ENCODE peak calls at places on chromosomes 6 and 20, in four cellular contexts. P is body of pancreas, X is transverse colon, W is H1. L is an unnamed sample.
A peak's percentile ranks its signal among the peaks of the same experiment; 100 is the strongest.

GRCh38 chr6:138682722-138683521 is 90.6 kb upstream of the CCDC28A start:
- DNase-seq in P (peak; percentile 6), X (no peak), W (no peak), L (no peak)

GRCh38 chr6:79538481-79538971 is 1.3 kb upstream of the LCA5 start:
- DNase-seq in P (no peak), X (no peak), W (no peak), L (no peak)

GRCh38 chr6:31493875-31494694 is 3.9 kb upstream of the MICB start:
- DNase-seq in P (peak; percentile 84), X (peak; percentile 89), W (peak; percentile 92), L (peak; percentile 63)

GRCh38 chr20:32368930-32369329 is 10.8 kb downstream of the ASXL1 start:
- DNase-seq in P (no peak), X (no peak), W (no peak), L (peak; percentile 18)

GRCh38 chr6:63066053-63066704 is 145.1 kb upstream of the FKBP1C start:
- DNase-seq in P (no peak), X (no peak), W (no peak), L (no peak)

GRCh38 chr6:36633915-36634314 is 39.8 kb downstream of the SRSF3 start:
- DNase-seq in P (peak; percentile 90), X (peak; percentile 80), W (no peak), L (no peak)

GRCh38 chr20:34468956-34469355 is 47.3 kb upstream of the DYNLRB1 start:
- DNase-seq in P (no peak), X (no peak), W (no peak), L (no peak)

GRCh38 chr20:1467355-1468116 is 887 bp upstream of the NSFL1C start:
- DNase-seq in P (peak; percentile 82), X (peak; percentile 65), W (peak; percentile 48), L (no peak)

GRCh38 chr6:165814669-165815068 is 151.6 kb upstream of the PDE10A start:
- DNase-seq in P (no peak), X (no peak), W (no peak), L (no peak)

GRCh38 chr20:1338096-1338495 is 9.2 kb upstream of the SDCBP2 start:
- DNase-seq in P (no peak), X (no peak), W (peak; percentile 41), L (no peak)

GRCh38 chr6:45722876-45723275 is 292.8 kb downstream of the CLIC5 start:
- DNase-seq in P (no peak), X (no peak), W (no peak), L (no peak)

GRCh38 chr20:44886276-44886671 is 769 bp downstream of the YWHAB start:
- DNase-seq in P (no peak), X (no peak), W (no peak), L (no peak)

GRCh38 chr6:136607932-136608772 is 57.9 kb upstream of the MAP7 start:
- DNase-seq in P (peak; percentile 77), X (peak; percentile 83), W (peak; percentile 97), L (peak; percentile 54)

GRCh38 chr20:46336735-46337134 is 28.4 kb upstream of the CDH22 start:
- DNase-seq in P (no peak), X (no peak), W (no peak), L (no peak)

GRCh38 chr20:44600758-44601562 is 18.6 kb downstream of the PKIG start:
- DNase-seq in P (no peak), X (no peak), W (no peak), L (no peak)

GRCh38 chr6:84652356-84653026 is 111.9 kb downstream of the TBX18 start:
- DNase-seq in P (no peak), X (no peak), W (no peak), L (no peak)

GRCh38 chr6:98924647-98925046 is 23.1 kb downstream of the FBXL4 start:
- DNase-seq in P (peak; percentile 60), X (no peak), W (no peak), L (no peak)

GRCh38 chr20:25470045-25470444 is 62.6 kb downstream of the GINS1 start:
- DNase-seq in P (peak; percentile 38), X (peak; percentile 49), W (peak; percentile 73), L (peak; percentile 33)

GRCh38 chr6:164216839-164217238 is 802.3 kb downstream of the QKI start:
- DNase-seq in P (no peak), X (no peak), W (no peak), L (no peak)

GRCh38 chr6:39314273-39314790 is at the start of gene KCNK17:
- DNase-seq in P (no peak), X (no peak), W (no peak), L (no peak)

GRCh38 chr6:39317256-39317655 is 3.0 kb upstream of the KCNK17 start:
- DNase-seq in P (no peak), X (no peak), W (no peak), L (no peak)

GRCh38 chr6:39312912-39313525 is 1.2 kb downstream of the KCNK17 start:
- DNase-seq in P (no peak), X (no peak), W (peak; percentile 55), L (no peak)

GRCh38 chr6:39310542-39310941 is 3.7 kb downstream of the KCNK17 start:
- DNase-seq in P (no peak), X (no peak), W (no peak), L (no peak)

DNA sequence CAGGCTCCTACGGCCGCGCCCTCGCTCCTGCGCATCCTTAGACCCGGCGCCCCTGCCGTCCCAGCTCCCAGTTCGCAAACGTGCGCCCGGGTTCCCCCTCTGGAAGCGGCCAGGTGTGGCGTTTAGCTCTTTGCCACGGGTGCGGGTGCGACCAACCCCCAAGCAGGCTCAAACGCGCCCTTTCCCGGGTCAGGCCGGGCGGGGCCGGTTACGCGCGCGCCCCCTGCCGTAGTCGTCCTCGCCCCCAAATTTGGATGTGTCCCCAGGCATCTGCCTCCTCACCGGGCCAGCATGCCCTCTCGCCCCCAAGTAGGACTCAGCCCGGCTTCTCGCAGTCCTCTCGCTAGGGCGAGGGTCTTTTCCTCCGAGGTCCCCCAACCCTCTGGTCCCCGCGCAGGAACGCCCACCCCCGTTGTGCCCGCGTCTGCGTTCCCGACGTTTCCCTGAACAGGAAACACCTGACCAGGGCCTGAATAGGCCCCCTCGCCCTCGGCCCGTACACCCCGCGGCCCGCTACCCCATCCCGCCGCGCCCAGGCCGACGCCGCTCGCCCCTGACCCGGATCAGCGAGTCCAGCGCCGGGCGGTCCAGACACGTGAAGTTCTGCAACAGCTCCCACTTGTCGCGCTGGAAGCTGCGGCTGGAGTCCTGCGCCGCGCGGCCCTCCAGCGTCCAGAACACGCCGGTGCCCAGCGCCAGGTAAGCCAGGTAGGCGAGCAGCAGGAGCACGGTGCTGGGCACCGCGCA is 520 bp downstream of the KCNK17 start:
- DNase-seq in P (no peak), X (no peak), W (peak; percentile 83), L (no peak)
- H3K27me3 ChIP-seq in P (no peaks in the 10 kb centered on the region), X (peaks cover 50% of the 10 kb centered on the region), W (peaks cover 26% of the 10 kb centered on the region), L (peaks cover 63% of the 10 kb centered on the region)

GRCh38 chr6:27667016-27667415 is 194.1 kb upstream of the ZNF184 start:
- DNase-seq in P (no peak), X (no peak), W (no peak), L (no peak)

GRCh38 chr6:27669278-27669797 is 196.4 kb upstream of the ZNF184 start:
- DNase-seq in P (no peak), X (no peak), W (no peak), L (no peak)

GRCh38 chr6:27668442-27669275 is 195.8 kb upstream of the ZNF184 start:
- DNase-seq in P (peak; percentile 16), X (peak; percentile 23), W (peak; percentile 95), L (no peak)

GRCh38 chr6:27669798-27670301 is 196.9 kb upstream of the ZNF184 start:
- DNase-seq in P (no peak), X (no peak), W (no peak), L (no peak)

GRCh38 chr6:27667651-27668441 is 194.9 kb upstream of the ZNF184 start:
- DNase-seq in P (no peak), X (no peak), W (no peak), L (no peak)
- H3K27me3 ChIP-seq in P (no peaks in the 10 kb centered on the region), X (peaks cover 90% of the 10 kb centered on the region), W (no peaks in the 10 kb centered on the region), L (peaks cover 67% of the 10 kb centered on the region)

DNA sequence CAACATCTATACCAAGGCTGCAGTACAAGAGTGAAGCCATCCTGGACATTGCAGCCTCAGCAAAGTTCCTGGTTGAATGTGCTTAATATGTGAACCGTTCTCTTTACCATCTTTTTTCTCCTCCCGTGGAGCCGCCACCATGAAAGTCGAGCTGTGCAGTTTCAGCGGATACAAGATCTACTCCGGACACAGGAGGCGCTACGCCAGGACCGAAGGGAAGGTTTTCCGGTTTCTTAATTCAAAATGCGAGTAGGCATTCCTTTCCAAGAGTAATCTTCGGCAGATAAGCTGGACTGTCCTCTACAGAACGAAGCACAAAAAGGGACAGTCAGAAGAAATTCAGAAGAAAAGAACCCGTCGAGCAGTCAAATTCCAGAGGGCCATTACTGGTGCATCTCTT is 8.4 kb upstream of the LINC00237 start:
- DNase-seq in P (no peak), X (no peak), W (no peak), L (no peak)
- H3K27me3 ChIP-seq in P (no peaks in the 10 kb centered on the region), X (peaks cover 31% of the 10 kb centered on the region), W (no peaks in the 10 kb centered on the region), L (peaks cover 5% of the 10 kb centered on the region)

GRCh38 chr20:63227260-63227659 is 8.4 kb upstream of the BIRC7 start:
- DNase-seq in P (no peak), X (no peak), W (no peak), L (no peak)
- H3K27me3 ChIP-seq in P (no peaks in the 10 kb centered on the region), X (peaks cover 24% of the 10 kb centered on the region), W (no peaks in the 10 kb centered on the region), L (peaks cover 3% of the 10 kb centered on the region)

GRCh38 chr20:59446361-59446760 is 145.9 kb downstream of the EDN3 start:
- DNase-seq in P (no peak), X (no peak), W (no peak), L (no peak)
- H3K27me3 ChIP-seq in P (no peaks in the 10 kb centered on the region), X (peaks cover 86% of the 10 kb centered on the region), W (no peaks in the 10 kb centered on the region), L (peaks cover under 1% of the 10 kb centered on the region)

DNA sequence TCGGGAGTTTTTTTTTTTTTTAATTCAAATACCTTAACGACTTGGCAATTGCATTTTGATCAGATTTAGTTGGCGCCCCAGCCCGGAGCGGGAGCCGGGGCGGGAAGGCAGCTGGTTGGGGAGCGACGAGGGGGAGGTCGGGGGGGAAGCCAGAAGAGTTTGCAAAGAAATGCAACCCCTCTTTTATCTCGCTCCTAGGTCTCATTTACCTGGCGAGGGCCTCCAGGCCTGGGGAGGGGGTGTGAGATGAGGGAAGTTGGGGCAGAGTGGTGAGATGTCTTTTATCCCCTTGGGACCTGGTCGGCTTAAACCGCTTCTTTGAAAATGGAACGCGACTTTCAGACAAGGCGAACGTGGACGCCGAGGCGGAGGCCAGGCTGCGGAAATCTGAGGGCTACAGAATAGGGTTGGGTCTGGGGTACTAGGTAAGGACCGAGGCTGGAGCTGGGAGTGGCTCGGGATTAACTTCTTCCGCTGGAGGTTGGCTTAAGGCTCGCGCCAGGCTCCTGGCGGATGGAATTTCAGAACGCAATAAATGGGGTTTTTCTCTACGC is 40.3 kb downstream of the NCR2 start:
- DNase-seq in P (no peak), X (no peak), W (peak; percentile 60), L (no peak)
- H3K27me3 ChIP-seq in P (no peaks in the 10 kb centered on the region), X (peaks cover 78% of the 10 kb centered on the region), W (peaks cover 74% of the 10 kb centered on the region), L (peaks cover 94% of the 10 kb centered on the region)

DNA sequence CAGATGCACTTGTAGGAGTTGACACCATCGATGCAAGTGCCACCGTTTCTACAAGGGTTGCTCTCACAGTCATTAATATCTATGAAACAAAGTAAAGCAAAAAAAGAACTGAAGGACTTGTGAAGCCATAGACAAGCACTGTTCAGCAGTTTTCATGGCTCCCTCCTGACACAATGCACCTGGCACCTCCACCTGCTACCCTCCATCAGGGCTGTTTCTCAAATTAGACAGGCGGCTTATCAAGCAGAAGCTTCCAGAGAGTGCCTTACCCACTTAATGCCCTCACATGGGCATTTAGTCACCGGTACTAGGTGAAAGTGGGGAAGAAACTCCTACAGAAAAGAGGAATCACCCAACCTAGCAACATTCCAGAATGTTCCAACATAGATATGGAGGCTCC is 27.8 kb downstream of the JAG1 start:
- DNase-seq in P (no peak), X (peak; percentile 1), W (no peak), L (no peak)
- H3K27me3 ChIP-seq in P (no peaks in the 10 kb centered on the region), X (no peaks in the 10 kb centered on the region), W (no peaks in the 10 kb centered on the region), L (no peaks in the 10 kb centered on the region)

GRCh38 chr6:29725981-29726380 is 2.7 kb downstream of the HLA-F start:
- DNase-seq in P (no peak), X (no peak), W (no peak), L (no peak)
- H3K27me3 ChIP-seq in P (no peaks in the 10 kb centered on the region), X (no peaks in the 10 kb centered on the region), W (peaks cover 10% of the 10 kb centered on the region), L (peaks cover 27% of the 10 kb centered on the region)

L was measured in NT2/D1.